ENCODE peak calls at places on chromosomes 13 and 19, in five cellular contexts. I is hepatic stellate cell; R is activated T-cell treated with anti-CD3 and anti-CD28 coated beads, Interleukin-2, amount 50 U/mL, for 72 hours; A is stimulated activated CD4-positive, alpha-beta T cell treated with anti-CD3 and anti-CD28 coated beads, Interleukin-2, amount 100 ng/mL, for 48 hours; Q is substantia nigra. P is an unnamed sample.
A peak's percentile ranks its signal among the peaks of the same experiment; 100 is the strongest.

GRCh38 chr13:29573190-29573589 is 22.3 kb downstream of the SLC7A1 start:
- DNase-seq in I (no peak), R (no peak), A (no peak), Q (no peak), P (no peak)

GRCh38 chr19:47480658-47481057 is 3.4 kb downstream of the KPTN start:
- DNase-seq in I (no peak), R (no peak), A (no peak), Q (no peak), P (no peak)

GRCh38 chr19:56393119-56394012 is at the start of gene ZNF582:
- DNase-seq in I (peak; percentile 95), R (peak; percentile 94), A (peak; percentile 83), Q (peak; percentile 88), P (peak; percentile 91)

GRCh38 chr13:106105153-106105552 is 430.3 kb downstream of the EFNB2 start:
- DNase-seq in I (no peak), R (no peak), A (no peak), Q (no peak), P (no peak)

GRCh38 chr19:40165362-40165937 is 25.8 kb upstream of the MAP3K10 start:
- DNase-seq in I (peak; percentile 45), R (peak; percentile 73), A (peak; percentile 64), Q (no peak), P (peak; percentile 53)

GRCh38 chr13:99484405-99484981 is 16.8 kb upstream of the TM9SF2 start:
- DNase-seq in I (no peak), R (no peak), A (no peak), Q (no peak), P (no peak)

GRCh38 chr19:14830702-14831101 is 4.3 kb downstream of the OR7A5 start:
- DNase-seq in I (no peak), R (no peak), A (no peak), Q (no peak), P (no peak)

GRCh38 chr13:44125943-44126469 is 246.3 kb downstream of the LACC1 start:
- DNase-seq in I (no peak), R (no peak), A (no peak), Q (no peak), P (no peak)

GRCh38 chr19:53583181-53583580 is 45.2 kb downstream of the ZNF331 start:
- DNase-seq in I (no peak), R (no peak), A (no peak), Q (no peak), P (no peak)

GRCh38 chr13:114035583-114036501 is 62.0 kb upstream of the C13orf46 start:
- DNase-seq in I (no peak), R (no peak), A (no peak), Q (peak; percentile 75), P (no peak)

GRCh38 chr13:48728226-48728625 is 74.5 kb downstream of the CYSLTR2 start:
- DNase-seq in I (no peak), R (no peak), A (no peak), Q (no peak), P (no peak)

GRCh38 chr13:49071341-49071937 is 95.7 kb downstream of the FNDC3A start:
- DNase-seq in I (no peak), R (no peak), A (no peak), Q (no peak), P (no peak)

GRCh38 chr19:17307876-17308377 is 1.4 kb upstream of the DDA1 start:
- DNase-seq in I (no peak), R (no peak), A (no peak), Q (no peak), P (no peak)

GRCh38 chr13:44764334-44764733 is 188.2 kb upstream of the TSC22D1 start:
- DNase-seq in I (no peak), R (no peak), A (no peak), Q (no peak), P (no peak)

P was measured in HTR-8/SVneo.